ENCODE peak calls at places on chromosomes 6 and 20, in five cellular contexts. Q, M, I, A and Z are unnamed samples.

GRCh38 chr20:62174870-62175624 is 7.8 kb upstream of the MTG2 start:
- DNase-seq in Q (no peak), M (no peak), I (no peak), A (no peak), Z (no peak)

GRCh38 chr6:52815167-52816092 is 11.8 kb upstream of the GSTA1 start:
- DNase-seq in Q (peak), M (no peak), I (no peak), A (peak), Z (peak)

GRCh38 chr6:105045546-105045945 is 88.6 kb downstream of the LIN28B start:
- DNase-seq in Q (no peak), M (no peak), I (no peak), A (no peak), Z (no peak)

GRCh38 chr20:10551732-10552724 is 116.9 kb downstream of the SLX4IP start:
- DNase-seq in Q (no peak), M (no peak), I (no peak), A (no peak), Z (no peak)

GRCh38 chr6:159463440-159463839 is 229.6 kb downstream of the SOD2 start:
- DNase-seq in Q (no peak), M (no peak), I (no peak), A (no peak), Z (no peak)

GRCh38 chr6:32369678-32370077 is 2.0 kb downstream of the TSBP1 start:
- DNase-seq in Q (no peak), M (no peak), I (no peak), A (no peak), Z (no peak)

GRCh38 chr20:15673206-15673605 is 900.0 kb downstream of the KIF16B start:
- DNase-seq in Q (no peak), M (peak), I (no peak), A (no peak), Z (no peak)

GRCh38 chr6:87832025-87832825 is 130.2 kb upstream of the AKIRIN2 start:
- DNase-seq in Q (no peak), M (peak), I (no peak), A (no peak), Z (no peak)

GRCh38 chr20:2521369-2522305 is 12.9 kb upstream of the ZNF343 start:
- DNase-seq in Q (peak), M (no peak), I (no peak), A (peak), Z (peak)

GRCh38 chr6:150167479-150167873 is 24.6 kb downstream of the PPP1R14C start:
- DNase-seq in Q (no peak), M (no peak), I (no peak), A (no peak), Z (no peak)

GRCh38 chr6:44430322-44430721 is 42.8 kb downstream of the CDC5L start:
- DNase-seq in Q (no peak), M (no peak), I (no peak), A (no peak), Z (no peak)

GRCh38 chr6:142378138-142378875 is 76.5 kb downstream of the ADGRG6 start:
- DNase-seq in Q (no peak), M (peak), I (no peak), A (no peak), Z (no peak)

GRCh38 chr20:5877128-5877527 is 73.2 kb downstream of the TRMT6 start:
- DNase-seq in Q (no peak), M (no peak), I (no peak), A (no peak), Z (no peak)

GRCh38 chr6:84752118-84752850 is 12.1 kb downstream of the TBX18 start:
- DNase-seq in Q (no peak), M (no peak), I (no peak), A (no peak), Z (no peak)

GRCh38 chr20:13289031-13289430 is 68.0 kb downstream of the ISM1 start:
- DNase-seq in Q (no peak), M (no peak), I (no peak), A (no peak), Z (no peak)

GRCh38 chr6:168607272-168608112 is 166.5 kb downstream of the SMOC2 start:
- DNase-seq in Q (no peak), M (no peak), I (no peak), A (no peak), Z (no peak)

GRCh38 chr6:73955800-73956199 is 259.8 kb downstream of the CD109 start:
- DNase-seq in Q (no peak), M (no peak), I (no peak), A (no peak), Z (no peak)

GRCh38 chr6:16684896-16685554 is 76.2 kb downstream of the ATXN1 start:
- DNase-seq in Q (no peak), M (peak), I (no peak), A (peak), Z (peak)

GRCh38 chr6:112879920-112880413 is 532.8 kb downstream of the RFPL4B start:
- DNase-seq in Q (peak), M (no peak), I (no peak), A (no peak), Z (no peak)

GRCh38 chr6:152296648-152297376 is 340.4 kb downstream of the SYNE1 start:
- DNase-seq in Q (no peak), M (no peak), I (no peak), A (no peak), Z (no peak)

GRCh38 chr6:88780714-88781389 is 182.6 kb downstream of the RNGTT start:
- DNase-seq in Q (peak), M (peak), I (no peak), A (peak), Z (peak)

GRCh38 chr20:11117808-11118528 is 444.2 kb upstream of the JAG1 start:
- DNase-seq in Q (no peak), M (no peak), I (no peak), A (no peak), Z (no peak)

GRCh38 chr20:61789329-61789728 is 276.4 kb downstream of the TAF4 start:
- DNase-seq in Q (no peak), M (no peak), I (no peak), A (no peak), Z (no peak)

GRCh38 chr20:5143856-5144255 is 17.0 kb downstream of the CDS2 start:
- DNase-seq in Q (no peak), M (no peak), I (no peak), A (no peak), Z (no peak)

GRCh38 chr6:31791324-31792089 is 4.0 kb downstream of the VARS1 start:
- DNase-seq in Q (peak), M (no peak), I (no peak), A (peak), Z (peak)

GRCh38 chr6:103570431-103570830 is 1289.3 kb downstream of the HACE1 start:
- DNase-seq in Q (no peak), M (no peak), I (no peak), A (no peak), Z (no peak)

GRCh38 chr20:22333885-22334545 is 250.4 kb downstream of the FOXA2 start:
- DNase-seq in Q (peak), M (peak), I (no peak), A (peak), Z (no peak)

GRCh38 chr6:168215121-168215808 is 104.3 kb downstream of the DACT2 start:
- DNase-seq in Q (no peak), M (no peak), I (no peak), A (no peak), Z (no peak)

GRCh38 chr6:30013296-30013922 is 47.7 kb upstream of the POLR1H start:
- DNase-seq in Q (peak), M (no peak), I (no peak), A (peak), Z (no peak)

GRCh38 chr6:63598001-63598250 is 25.6 kb downstream of the LOC128125822 start:
- DNase-seq in Q (no peak), M (no peak), I (no peak), A (no peak), Z (no peak)